ENCODE peak calls at places on chromosomes 3 and 15, in four cellular contexts. One of them, this sample, is unnamed. For H3K36me3 and H3K4me1, the result is how much of the 10 kb centered on the place peaks cover.

GRCh38 chr15:32936283-32936918 is 218.6 kb downstream of the GREM1 start:
- DNase-seq in heart left ventricle: no peak
- DNase-seq in RWPE2: no peak
- DNase-seq in mucosa of descending colon: no peak
- DNase-seq in this sample: no peak

GRCh38 chr3:89038864-89039263 is 68.6 kb upstream of the EPHA3 start:
- DNase-seq in heart left ventricle: no peak
- DNase-seq in RWPE2: no peak
- DNase-seq in mucosa of descending colon: no peak
- DNase-seq in this sample: no peak

GRCh38 chr3:64977308-64978100 is 289.7 kb upstream of the ADAMTS9 start:
- DNase-seq in heart left ventricle: no peak
- DNase-seq in RWPE2: no peak
- DNase-seq in mucosa of descending colon: no peak
- DNase-seq in this sample: no peak

GRCh38 chr15:74406992-74407705 is 26.6 kb downstream of the SEMA7A start:
- DNase-seq in heart left ventricle: no peak
- DNase-seq in RWPE2: peak
- DNase-seq in mucosa of descending colon: no peak
- DNase-seq in this sample: no peak

GRCh38 chr3:122974764-122975162 is 52.8 kb downstream of the SEMA5B start:
- DNase-seq in heart left ventricle: peak
- DNase-seq in RWPE2: no peak
- DNase-seq in mucosa of descending colon: no peak
- DNase-seq in this sample: no peak

GRCh38 chr3:139934557-139935070 is 371 bp upstream of the CLSTN2 start:
- DNase-seq in heart left ventricle: peak
- DNase-seq in RWPE2: no peak
- DNase-seq in mucosa of descending colon: peak
- DNase-seq in this sample: no peak

GRCh38 chr3:116770815-116771450 is 61.4 kb downstream of the TUSC7 start:
- DNase-seq in heart left ventricle: peak
- DNase-seq in RWPE2: no peak
- DNase-seq in mucosa of descending colon: peak
- DNase-seq in this sample: peak

GRCh38 chr15:67303490-67304363 is 49.1 kb downstream of the IQCH start:
- DNase-seq in heart left ventricle: no peak
- DNase-seq in RWPE2: no peak
- DNase-seq in mucosa of descending colon: peak
- DNase-seq in this sample: peak

GRCh38 chr3:16460886-16461285 is 52.6 kb downstream of the RFTN1 start:
- DNase-seq in heart left ventricle: no peak
- DNase-seq in RWPE2: no peak
- DNase-seq in mucosa of descending colon: no peak
- DNase-seq in this sample: no peak

GRCh38 chr3:190155752-190156151 is 35.1 kb upstream of the P3H2 start:
- DNase-seq in heart left ventricle: no peak
- DNase-seq in RWPE2: peak
- DNase-seq in mucosa of descending colon: peak
- DNase-seq in this sample: no peak

GRCh38 chr15:63896336-63897115 is 62.8 kb upstream of the HERC1 start:
- DNase-seq in heart left ventricle: no peak
- DNase-seq in RWPE2: no peak
- DNase-seq in mucosa of descending colon: peak
- DNase-seq in this sample: no peak

GRCh38 chr15:77630956-77631789 is 1.5 kb downstream of the LINGO1 start:
- DNase-seq in heart left ventricle: no peak
- DNase-seq in RWPE2: no peak
- DNase-seq in mucosa of descending colon: no peak
- DNase-seq in this sample: no peak

GRCh38 chr15:65304393-65305143 is at the start of gene RNU5B-1:
- DNase-seq in heart left ventricle: peak
- DNase-seq in RWPE2: peak
- DNase-seq in mucosa of descending colon: peak
- DNase-seq in this sample: peak

GRCh38 chr15:63371297-63371918 is 10.2 kb downstream of the CA12 start:
- DNase-seq in heart left ventricle: no peak
- DNase-seq in RWPE2: peak
- DNase-seq in mucosa of descending colon: no peak
- DNase-seq in this sample: no peak

DNA sequence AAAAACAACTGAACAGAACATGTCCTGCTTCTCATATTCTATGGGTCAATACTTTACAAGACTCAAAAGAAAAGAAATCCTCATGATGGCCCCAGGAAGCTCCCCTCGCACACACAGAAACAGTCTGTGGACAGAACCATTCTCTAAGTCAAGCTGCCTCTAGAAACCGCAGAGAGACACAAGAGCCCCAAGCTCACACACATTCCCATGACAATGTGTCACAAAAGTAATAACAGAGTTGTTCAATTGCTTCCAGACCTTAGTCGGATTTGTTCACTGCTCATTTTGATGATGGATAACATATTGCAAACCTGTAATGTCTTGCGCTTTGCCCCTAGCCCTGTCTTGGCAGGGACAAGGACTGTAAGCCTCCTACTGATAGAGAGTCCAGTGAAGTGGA is 60.9 kb downstream of the UMPS start:
- DNase-seq in heart left ventricle: no peak
- DNase-seq in RWPE2: no peak
- DNase-seq in mucosa of descending colon: no peak
- DNase-seq in this sample: no peak
- H3K36me3 ChIP-seq in heart left ventricle: under half
- H3K36me3 ChIP-seq in RWPE2: under half
- H3K36me3 ChIP-seq in mucosa of descending colon: under half
- H3K36me3 ChIP-seq in this sample: under half

GRCh38 chr15:41928637-41929620 is 35.1 kb upstream of the SPTBN5 start:
- DNase-seq in heart left ventricle: peak
- DNase-seq in RWPE2: no peak
- DNase-seq in mucosa of descending colon: peak
- DNase-seq in this sample: no peak
- H3K4me1 ChIP-seq in heart left ventricle: half or more
- H3K4me1 ChIP-seq in RWPE2: under half
- H3K4me1 ChIP-seq in mucosa of descending colon: half or more
- H3K4me1 ChIP-seq in this sample: under half

GRCh38 chr3:171817074-171817748 is 6.9 kb upstream of the PLD1 start:
- DNase-seq in heart left ventricle: no peak
- DNase-seq in RWPE2: no peak
- DNase-seq in mucosa of descending colon: no peak
- DNase-seq in this sample: no peak
- H3K36me3 ChIP-seq in heart left ventricle: under half
- H3K36me3 ChIP-seq in RWPE2: under half
- H3K36me3 ChIP-seq in mucosa of descending colon: under half
- H3K36me3 ChIP-seq in this sample: under half

DNA sequence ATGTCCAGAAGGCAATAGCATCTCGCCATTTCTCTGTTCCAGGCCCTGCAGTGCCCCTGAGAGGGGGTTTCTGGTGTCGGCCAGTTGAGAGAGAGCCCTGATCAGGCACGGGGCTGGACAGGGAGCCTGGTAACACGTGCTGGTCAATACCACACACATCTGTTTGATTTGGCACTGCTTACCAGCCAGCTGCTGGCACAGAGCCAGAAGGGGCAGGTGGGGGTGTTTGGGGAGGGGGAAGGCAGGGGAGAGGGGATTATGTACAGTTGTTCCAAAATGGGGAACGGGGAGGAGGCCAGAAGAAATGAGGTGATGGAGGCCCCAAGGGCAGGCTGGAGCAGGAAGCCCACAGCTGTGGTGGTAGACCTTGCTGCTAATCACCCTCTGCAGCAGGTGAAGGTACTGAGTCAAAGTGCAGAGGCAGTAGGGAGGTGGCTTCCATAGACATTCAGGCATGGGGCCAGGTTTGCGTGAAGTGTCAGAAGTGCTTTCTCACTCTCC is 153.5 kb upstream of the LPP start:
- DNase-seq in heart left ventricle: no peak
- DNase-seq in RWPE2: no peak
- DNase-seq in mucosa of descending colon: peak
- DNase-seq in this sample: no peak
- H3K4me1 ChIP-seq in heart left ventricle: under half
- H3K4me1 ChIP-seq in RWPE2: under half
- H3K4me1 ChIP-seq in mucosa of descending colon: under half
- H3K4me1 ChIP-seq in this sample: under half

GRCh38 chr3:149177122-149177521 is 44.5 kb downstream of the CP start:
- DNase-seq in heart left ventricle: no peak
- DNase-seq in RWPE2: no peak
- DNase-seq in mucosa of descending colon: no peak
- DNase-seq in this sample: no peak
- H3K36me3 ChIP-seq in heart left ventricle: under half
- H3K36me3 ChIP-seq in RWPE2: under half
- H3K36me3 ChIP-seq in mucosa of descending colon: under half
- H3K36me3 ChIP-seq in this sample: under half

GRCh38 chr3:195897081-195897852 is 11.1 kb downstream of the TNK2 start:
- DNase-seq in heart left ventricle: peak
- DNase-seq in RWPE2: peak
- DNase-seq in mucosa of descending colon: no peak
- DNase-seq in this sample: no peak
- H3K4me1 ChIP-seq in heart left ventricle: half or more
- H3K4me1 ChIP-seq in RWPE2: under half
- H3K4me1 ChIP-seq in mucosa of descending colon: under half
- H3K4me1 ChIP-seq in this sample: under half

GRCh38 chr3:197248341-197248740 is 50.1 kb downstream of the DLG1 start:
- DNase-seq in heart left ventricle: no peak
- DNase-seq in RWPE2: no peak
- DNase-seq in mucosa of descending colon: no peak
- DNase-seq in this sample: no peak
- H3K36me3 ChIP-seq in heart left ventricle: under half
- H3K36me3 ChIP-seq in RWPE2: under half
- H3K36me3 ChIP-seq in mucosa of descending colon: under half
- H3K36me3 ChIP-seq in this sample: under half

DNA sequence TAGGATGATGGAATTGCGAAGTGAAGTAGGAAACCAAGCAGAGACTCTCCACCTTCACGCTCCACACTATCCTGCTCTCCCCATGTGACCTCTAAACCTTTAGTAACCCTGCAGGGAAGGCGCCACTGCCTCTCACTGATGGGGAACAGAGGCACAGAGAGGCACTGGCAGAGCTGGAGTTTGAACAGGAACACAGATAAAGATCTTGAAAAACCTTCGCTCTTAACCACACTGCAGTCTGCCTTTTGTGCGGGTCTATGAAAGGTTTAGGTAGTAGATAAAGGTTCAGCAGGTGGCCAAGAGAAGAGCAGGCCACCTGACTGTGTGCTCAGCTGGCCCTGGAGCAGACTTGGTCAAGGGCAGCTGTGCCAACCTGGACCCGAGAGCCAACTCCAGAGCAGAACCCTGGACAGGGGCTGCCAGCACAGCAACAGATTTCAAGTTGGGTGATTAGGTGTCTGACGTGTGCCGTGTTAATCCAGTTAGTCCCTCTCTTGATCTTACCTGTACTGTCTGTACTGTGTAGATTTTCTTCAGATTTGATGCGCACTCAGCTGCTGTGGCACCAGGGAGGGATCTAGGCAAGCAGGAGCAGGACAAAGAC is 15.2 kb downstream of the EIF4E3 start:
- DNase-seq in heart left ventricle: no peak
- DNase-seq in RWPE2: no peak
- DNase-seq in mucosa of descending colon: no peak
- DNase-seq in this sample: no peak
- H3K4me1 ChIP-seq in heart left ventricle: under half
- H3K4me1 ChIP-seq in RWPE2: under half
- H3K4me1 ChIP-seq in mucosa of descending colon: under half
- H3K4me1 ChIP-seq in this sample: under half

This sample was measured in prostate gland.